ENCODE peak calls at places on chromosome 9, in seven cellular contexts. I is thyroid gland, F is breast epithelium, A is IMR-90, C is H1, H is right lobe of liver, Y is testis. Z is an unnamed sample. For H3K4me1, the result is how much of the 10 kb centered on the place peaks cover.

GRCh38 chr9:131048820-131049219 is 39.8 kb downstream of the LAMC3 start:
- DNase-seq in I (no peak), F (no peak), A (no peak), C (no peak), H (no peak), Y (no peak), Z (no peak)

GRCh38 chr9:22307013-22307711 is 139.5 kb upstream of the DMRTA1 start:
- DNase-seq in I (peak), F (no peak), A (peak), C (no peak), H (no peak), Y (peak), Z (no peak)

GRCh38 chr9:8713149-8713856 is 913.7 kb upstream of the DMAC1 start:
- DNase-seq in I (no peak), F (no peak), A (no peak), C (no peak), H (no peak), Y (no peak), Z (no peak)

GRCh38 chr9:136292591-136293448 is 11.1 kb downstream of the CCDC187 start:
- DNase-seq in I (no peak), F (no peak), A (no peak), C (no peak), H (no peak), Y (no peak), Z (no peak)

GRCh38 chr9:92669527-92669889 is 423 bp downstream of the IPPK start:
- DNase-seq in I (peak), F (no peak), A (no peak), C (no peak), H (peak), Y (no peak), Z (no peak)

GRCh38 chr9:642014-642413 is 199.5 kb upstream of the DMRT1 start:
- DNase-seq in I (no peak), F (no peak), A (no peak), C (no peak), H (no peak), Y (no peak), Z (no peak)

GRCh38 chr9:42275141-42275540 is 91.7 kb downstream of the SPATA31A6 start:
- DNase-seq in I (no peak), F (no peak), A (no peak), C (no peak), H (no peak), Y (no peak), Z (no peak)

GRCh38 chr9:96048954-96049831 is 173.7 kb downstream of the ERCC6L2 start:
- DNase-seq in I (no peak), F (peak), A (no peak), C (no peak), H (peak), Y (peak), Z (no peak)

GRCh38 chr9:31168161-31168560 is 1216.3 kb upstream of the ACO1 start:
- DNase-seq in I (no peak), F (no peak), A (no peak), C (no peak), H (no peak), Y (no peak), Z (no peak)

DNA sequence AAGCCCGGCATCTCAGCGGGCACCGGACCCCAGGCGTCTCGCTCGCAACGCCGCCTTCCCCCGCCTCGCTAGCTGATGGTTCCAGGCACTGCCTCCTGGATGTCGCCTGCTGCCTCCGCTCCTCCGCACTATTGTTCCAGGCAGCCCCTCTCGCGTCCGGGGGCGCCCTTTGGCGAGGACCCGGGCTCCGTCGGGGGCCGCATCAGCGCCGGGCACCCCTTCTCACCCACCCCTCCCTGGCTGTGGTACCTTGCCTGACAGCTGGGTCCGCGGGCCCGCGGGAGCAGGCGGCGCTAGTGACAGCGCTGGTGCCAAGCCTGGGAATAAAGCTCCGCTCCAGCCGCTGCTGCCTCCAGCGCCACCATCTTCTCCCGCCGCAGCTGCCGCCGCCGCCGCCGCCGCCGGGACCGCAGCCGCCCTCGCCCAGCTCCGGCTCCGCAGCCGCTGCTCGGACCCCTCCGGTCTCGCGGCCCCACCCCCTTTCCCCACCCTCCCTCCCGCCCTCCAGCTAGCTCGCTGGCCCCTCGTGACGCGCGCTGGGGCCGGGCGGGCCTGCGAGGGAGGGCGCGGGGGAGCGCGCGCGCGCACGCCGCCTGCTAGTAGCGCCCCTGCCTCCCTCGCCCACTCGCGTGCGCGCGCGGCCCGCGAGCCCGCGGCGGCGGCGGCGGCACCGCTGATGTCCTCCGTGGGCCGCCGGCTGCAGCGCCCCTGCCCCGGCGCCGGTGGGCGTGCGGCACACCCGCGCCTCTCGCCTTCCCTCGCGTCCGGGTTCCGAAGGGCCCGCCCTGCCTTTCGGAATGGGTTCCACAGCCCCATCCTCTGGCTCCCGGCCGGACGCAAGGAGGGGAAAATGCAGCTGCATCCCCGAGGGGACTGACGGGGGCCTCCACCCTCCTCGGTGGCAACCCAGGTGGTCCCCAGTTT is at the start of gene APBA1:
- DNase-seq in I (peak), F (peak), A (peak), C (no peak), H (peak), Y (peak), Z (peak)
- TF ChIP-seq POLR2A in I (no peak), F (no peak), A (no peak), C (no peak), H (peak), Y (no peak), Z (no peak)

DNA sequence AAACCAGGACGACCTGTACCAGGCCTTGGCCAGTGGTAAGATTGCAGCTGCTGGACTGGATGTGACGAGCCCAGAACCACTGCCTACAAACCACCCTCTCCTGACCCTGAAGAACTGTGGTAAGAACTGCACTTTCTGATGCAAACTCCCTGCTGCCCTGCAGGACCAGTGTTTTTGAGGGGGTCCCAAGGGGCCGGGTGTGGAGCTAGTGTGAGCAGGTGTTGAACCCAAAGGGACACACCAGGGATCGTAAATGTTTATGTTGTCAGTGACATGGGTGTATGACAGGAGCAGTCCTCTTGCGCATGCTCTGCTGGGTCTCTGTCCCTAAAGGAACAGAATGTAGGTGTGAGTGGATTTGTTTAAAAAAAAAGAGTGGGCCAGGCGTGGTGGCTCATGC is 9.5 kb downstream of the GRHPR start:
- DNase-seq in I (no peak), F (no peak), A (no peak), C (no peak), H (no peak), Y (no peak), Z (no peak)
- H3K27ac ChIP-seq in I (no peak), F (no peak), A (no peak), C (no peak), H (no peak), Y (no peak), Z (no peak)

GRCh38 chr9:137791947-137792346 is 85.6 kb upstream of the CACNA1B start:
- DNase-seq in I (no peak), F (no peak), A (no peak), C (no peak), H (no peak), Y (no peak), Z (no peak)
- H3K4me1 ChIP-seq in I (under half), F (under half), A (under half), C (under half), H (under half), Y (under half), Z (under half)

DNA sequence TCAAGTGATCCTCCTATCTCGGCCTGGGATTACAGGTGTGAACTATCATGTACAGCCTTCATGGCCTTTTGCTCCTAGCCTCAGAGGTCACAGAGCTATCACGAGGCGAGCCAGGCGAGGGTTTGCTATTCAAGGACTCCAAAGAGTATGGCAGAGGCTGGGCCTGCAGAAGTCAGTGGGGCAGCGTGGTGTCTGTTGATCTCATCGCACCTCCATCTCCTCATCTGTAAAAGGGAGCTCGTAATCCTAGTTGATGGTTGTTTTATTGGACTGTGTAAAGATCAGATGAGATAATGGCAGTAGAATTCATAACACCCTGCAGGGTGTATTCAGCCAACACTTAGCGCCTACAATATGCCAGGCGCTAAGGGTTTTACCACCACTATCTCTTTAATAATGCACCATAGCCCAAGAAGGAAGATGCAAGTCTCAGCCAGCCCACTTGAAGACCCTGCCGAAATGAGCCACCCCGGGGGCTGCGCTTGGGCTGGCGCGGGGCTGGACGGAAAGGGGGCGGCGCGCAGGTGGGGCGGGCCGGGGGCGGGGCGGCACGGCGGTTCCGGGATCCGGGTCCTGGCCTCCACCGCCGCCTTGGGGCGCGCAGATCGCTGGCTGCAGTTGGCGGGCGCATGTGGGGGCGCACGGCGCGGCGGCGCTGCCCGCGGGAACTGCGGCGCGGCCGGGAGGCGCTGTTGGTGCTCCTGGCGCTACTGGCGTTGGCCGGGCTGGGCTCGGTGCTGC is at the start of gene GALNT12:
- DNase-seq in I (peak), F (no peak), A (no peak), C (no peak), H (no peak), Y (no peak), Z (no peak)
- TF ChIP-seq POLR2A in I (peak), F (no peak), A (no peak), C (peak), H (no peak), Y (no peak), Z (no peak)

DNA sequence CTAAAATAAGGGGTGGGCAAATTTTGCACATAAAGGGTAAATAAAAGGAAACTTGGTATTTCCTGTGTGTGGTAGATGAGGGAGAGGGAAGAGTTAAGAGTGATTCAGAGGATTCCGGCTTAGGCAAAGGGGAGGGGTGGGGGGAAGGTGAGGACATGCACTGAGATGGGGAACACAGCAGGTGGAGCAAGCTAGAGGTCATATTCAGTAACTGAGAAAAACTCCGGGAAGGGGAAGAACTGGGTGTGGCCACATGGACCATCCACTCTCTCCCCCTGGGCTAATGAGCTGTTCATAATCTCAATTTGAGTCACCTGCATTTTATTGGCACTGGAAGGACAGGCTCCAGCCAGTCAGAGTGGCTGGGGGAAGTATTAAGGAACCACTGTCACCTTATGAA is 45.1 kb upstream of the UGCG start:
- DNase-seq in I (no peak), F (no peak), A (peak), C (no peak), H (no peak), Y (no peak), Z (no peak)
- H3K27ac ChIP-seq in I (no peak), F (no peak), A (no peak), C (no peak), H (no peak), Y (no peak), Z (no peak)